ENCODE peak calls at places on chromosomes 3 and 15, in four cellular contexts. G is GM13976, B is WTC11, F is heart right ventricle. S is an unnamed sample.

GRCh38 chr3:184177331-184177731 is 2.7 kb downstream of the AP2M1 start:
- DNase-seq in G (no peak), B (no peak), F (no peak), S (no peak)

GRCh38 chr3:11555211-11555782 is 88.4 kb downstream of the VGLL4 start:
- DNase-seq in G (no peak), B (no peak), F (no peak), S (no peak)

GRCh38 chr3:72661115-72661457 is 187.2 kb downstream of the SHQ1 start:
- DNase-seq in G (no peak), B (no peak), F (peak; percentile 70), S (no peak)

GRCh38 chr3:128426128-128426921 is 40.4 kb downstream of the DNAJB8 start:
- DNase-seq in G (peak; percentile 96), B (peak; percentile 77), F (no peak), S (peak; percentile 96)

GRCh38 chr3:88986834-88987233 is 120.6 kb upstream of the EPHA3 start:
- DNase-seq in G (no peak), B (no peak), F (no peak), S (no peak)

GRCh38 chr15:36688310-36689102 is 109.1 kb downstream of the CDIN1 start:
- DNase-seq in G (no peak), B (no peak), F (no peak), S (no peak)

GRCh38 chr3:58335432-58335947 is 2.8 kb downstream of the PXK start:
- DNase-seq in G (no peak), B (no peak), F (no peak), S (no peak)

GRCh38 chr3:116064646-116065045 is 380.6 kb downstream of the LSAMP start:
- DNase-seq in G (no peak), B (no peak), F (no peak), S (no peak)

GRCh38 chr3:173191611-173192010 is 50.6 kb upstream of the SPATA16 start:
- DNase-seq in G (no peak), B (no peak), F (no peak), S (no peak)

GRCh38 chr15:80787238-80787805 is 8.2 kb downstream of the CEMIP start:
- DNase-seq in G (no peak), B (peak; percentile 23), F (no peak), S (no peak)
- TF ChIP-seq CTCF in G (no peak), B (no peak), F (no peak), S (no peak)

GRCh38 chr3:70744536-70744935 is 432.1 kb upstream of the MDFIC2 start:
- DNase-seq in G (no peak), B (no peak), F (no peak), S (no peak)
- TF ChIP-seq CTCF in G (no peak), B (no peak), F (no peak), S (no peak)

DNA sequence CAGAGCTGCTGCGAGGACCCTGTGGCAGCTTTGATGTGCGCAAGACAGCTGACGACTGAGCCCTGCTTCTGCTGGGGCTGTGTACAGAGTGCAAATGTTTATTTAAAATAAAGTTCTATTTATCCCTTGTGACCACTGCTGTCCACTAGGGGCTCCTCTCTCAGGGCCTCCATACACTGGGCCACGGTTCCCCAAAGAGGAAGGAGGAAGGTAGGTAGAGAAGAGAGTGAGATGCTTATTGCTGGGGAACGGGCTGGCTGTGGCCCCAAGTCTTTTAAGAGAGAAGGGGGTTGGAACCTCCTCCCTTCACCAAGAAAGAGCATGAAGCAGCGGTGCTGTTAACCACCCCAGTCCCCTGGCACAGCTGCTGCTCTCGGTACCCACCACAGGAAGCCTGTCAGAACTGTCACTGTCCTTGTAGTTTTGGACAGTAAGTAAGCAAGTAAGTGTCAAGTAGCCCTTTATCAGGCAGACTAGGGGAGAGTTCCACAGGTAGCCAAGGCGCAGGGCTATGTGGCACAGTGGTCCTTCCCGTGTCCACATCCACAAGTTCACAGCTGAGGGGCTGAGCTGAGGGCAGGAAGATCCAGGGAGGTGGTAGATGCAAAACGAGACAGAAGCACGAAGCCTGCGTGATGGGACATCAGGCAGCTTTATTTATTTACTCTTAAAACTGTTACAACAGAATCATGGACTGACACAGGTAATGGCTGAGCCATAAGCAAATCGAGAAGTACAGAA is 47.3 kb downstream of the DHX30 start:
- DNase-seq in G (no peak), B (no peak), F (no peak), S (no peak)
- TF ChIP-seq CTCF in G (no peak), B (peak; percentile 29), F (peak; percentile 20), S (peak; percentile 43)

DNA sequence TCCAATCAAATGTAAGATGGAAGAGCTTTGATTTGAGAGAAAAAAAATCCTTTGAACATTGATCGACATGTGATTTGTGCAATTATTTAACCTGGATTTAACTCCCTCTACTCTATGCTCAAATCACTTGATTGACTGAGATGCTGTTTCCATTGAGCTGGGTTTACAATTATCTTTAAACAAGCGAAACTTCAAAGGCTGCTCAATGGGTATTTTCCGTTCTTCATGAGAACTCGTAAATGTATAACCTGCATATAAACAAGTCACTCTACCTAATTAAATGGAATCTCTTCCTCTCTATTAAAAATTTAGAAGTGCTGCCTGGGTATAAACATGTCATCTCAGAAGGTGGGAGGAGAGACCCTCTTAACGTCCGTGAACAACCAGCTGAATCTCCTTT is 71.9 kb downstream of the ANXA2 start:
- DNase-seq in G (no peak), B (no peak), F (no peak), S (no peak)
- TF ChIP-seq CTCF in G (no peak), B (no peak), F (no peak), S (no peak)

GRCh38 chr3:56919797-56920195 is 118.0 kb upstream of the ARHGEF3 start:
- DNase-seq in G (no peak), B (no peak), F (no peak), S (no peak)
- TF ChIP-seq CTCF in G (no peak), B (no peak), F (no peak), S (no peak)

GRCh38 chr15:67564590-67565345 is 22.3 kb downstream of the MAP2K5 start:
- DNase-seq in G (peak; percentile 72), B (no peak), F (no peak), S (peak; percentile 74)

GRCh38 chr15:67560320-67560719 is 17.8 kb downstream of the MAP2K5 start:
- DNase-seq in G (no peak), B (no peak), F (no peak), S (no peak)

GRCh38 chr15:67559158-67559557 is 16.7 kb downstream of the MAP2K5 start:
- DNase-seq in G (no peak), B (no peak), F (no peak), S (no peak)

GRCh38 chr15:67563092-67563491 is 20.6 kb downstream of the MAP2K5 start:
- DNase-seq in G (no peak), B (no peak), F (no peak), S (no peak)

GRCh38 chr15:67563961-67564570 is 21.6 kb downstream of the MAP2K5 start:
- DNase-seq in G (no peak), B (no peak), F (no peak), S (no peak)
- TF ChIP-seq CTCF in G (no peak), B (no peak), F (no peak), S (no peak)

S was measured in GM13977.